ENCODE peak calls at places on chromosomes 16 and 17, in six cellular contexts. One of them, this sample, is unnamed.

GRCh38 chr16:56145369-56145768 is 45.9 kb upstream of the GNAO1 start:
- DNase-seq in lower leg skin: no peak
- DNase-seq in endodermal cell: peak
- DNase-seq in cardiac muscle cell: no peak
- DNase-seq in left ventricle myocardium inferior: no peak
- DNase-seq in WERI-Rb-1: no peak
- DNase-seq in this sample: no peak

GRCh38 chr16:15618392-15618791 is 24.6 kb downstream of the MARF1 start:
- DNase-seq in lower leg skin: no peak
- DNase-seq in endodermal cell: no peak
- DNase-seq in cardiac muscle cell: peak
- DNase-seq in left ventricle myocardium inferior: no peak
- DNase-seq in WERI-Rb-1: no peak
- DNase-seq in this sample: no peak

GRCh38 chr16:11052080-11052808 is 107.9 kb downstream of the CLEC16A start:
- DNase-seq in lower leg skin: no peak
- DNase-seq in endodermal cell: no peak
- DNase-seq in cardiac muscle cell: no peak
- DNase-seq in left ventricle myocardium inferior: no peak
- DNase-seq in WERI-Rb-1: no peak
- DNase-seq in this sample: peak

GRCh38 chr17:6160188-6160555 is 90.0 kb downstream of the WSCD1 start:
- DNase-seq in lower leg skin: peak
- DNase-seq in endodermal cell: peak
- DNase-seq in cardiac muscle cell: no peak
- DNase-seq in left ventricle myocardium inferior: no peak
- DNase-seq in WERI-Rb-1: no peak
- DNase-seq in this sample: no peak

GRCh38 chr16:66275795-66276428 is 90.6 kb upstream of the CDH5 start:
- DNase-seq in lower leg skin: peak
- DNase-seq in endodermal cell: peak
- DNase-seq in cardiac muscle cell: peak
- DNase-seq in left ventricle myocardium inferior: no peak
- DNase-seq in WERI-Rb-1: peak
- DNase-seq in this sample: no peak

GRCh38 chr16:85136705-85137322 is 24.5 kb upstream of the CIBAR2 start:
- DNase-seq in lower leg skin: no peak
- DNase-seq in endodermal cell: no peak
- DNase-seq in cardiac muscle cell: peak
- DNase-seq in left ventricle myocardium inferior: peak
- DNase-seq in WERI-Rb-1: no peak
- DNase-seq in this sample: no peak

GRCh38 chr16:4261557-4262172 is 11.2 kb downstream of the TFAP4 start:
- DNase-seq in lower leg skin: no peak
- DNase-seq in endodermal cell: peak
- DNase-seq in cardiac muscle cell: peak
- DNase-seq in left ventricle myocardium inferior: no peak
- DNase-seq in WERI-Rb-1: peak
- DNase-seq in this sample: no peak

GRCh38 chr17:20234266-20234665 is 225.1 kb downstream of the SPECC1 start:
- DNase-seq in lower leg skin: no peak
- DNase-seq in endodermal cell: no peak
- DNase-seq in cardiac muscle cell: no peak
- DNase-seq in left ventricle myocardium inferior: no peak
- DNase-seq in WERI-Rb-1: no peak
- DNase-seq in this sample: peak

GRCh38 chr17:31385428-31386285 is 5.8 kb upstream of the RAB11FIP4 start:
- DNase-seq in lower leg skin: peak
- DNase-seq in endodermal cell: no peak
- DNase-seq in cardiac muscle cell: no peak
- DNase-seq in left ventricle myocardium inferior: no peak
- DNase-seq in WERI-Rb-1: no peak
- DNase-seq in this sample: no peak

GRCh38 chr16:27174007-27174406 is 29.3 kb upstream of the KDM8 start:
- DNase-seq in lower leg skin: no peak
- DNase-seq in endodermal cell: no peak
- DNase-seq in cardiac muscle cell: no peak
- DNase-seq in left ventricle myocardium inferior: no peak
- DNase-seq in WERI-Rb-1: no peak
- DNase-seq in this sample: no peak

GRCh38 chr16:912684-913613 is 57.8 kb downstream of the LMF1 start:
- DNase-seq in lower leg skin: no peak
- DNase-seq in endodermal cell: no peak
- DNase-seq in cardiac muscle cell: no peak
- DNase-seq in left ventricle myocardium inferior: no peak
- DNase-seq in WERI-Rb-1: no peak
- DNase-seq in this sample: no peak

GRCh38 chr17:58684003-58684402 is 7.8 kb downstream of the TEX14 start:
- DNase-seq in lower leg skin: no peak
- DNase-seq in endodermal cell: no peak
- DNase-seq in cardiac muscle cell: no peak
- DNase-seq in left ventricle myocardium inferior: no peak
- DNase-seq in WERI-Rb-1: no peak
- DNase-seq in this sample: no peak

GRCh38 chr17:65830356-65830755 is 268.9 kb upstream of the AXIN2 start:
- DNase-seq in lower leg skin: no peak
- DNase-seq in endodermal cell: no peak
- DNase-seq in cardiac muscle cell: no peak
- DNase-seq in left ventricle myocardium inferior: no peak
- DNase-seq in WERI-Rb-1: no peak
- DNase-seq in this sample: no peak

GRCh38 chr17:9204026-9204425 is 182.7 kb downstream of the NTN1 start:
- DNase-seq in lower leg skin: no peak
- DNase-seq in endodermal cell: no peak
- DNase-seq in cardiac muscle cell: no peak
- DNase-seq in left ventricle myocardium inferior: no peak
- DNase-seq in WERI-Rb-1: peak
- DNase-seq in this sample: no peak

GRCh38 chr17:81379523-81379942 is 15.7 kb upstream of the BAHCC1 start:
- DNase-seq in lower leg skin: peak
- DNase-seq in endodermal cell: peak
- DNase-seq in cardiac muscle cell: no peak
- DNase-seq in left ventricle myocardium inferior: no peak
- DNase-seq in WERI-Rb-1: no peak
- DNase-seq in this sample: no peak

GRCh38 chr16:74456290-74456625 is 35.0 kb upstream of the CLEC18B start:
- DNase-seq in lower leg skin: no peak
- DNase-seq in endodermal cell: no peak
- DNase-seq in cardiac muscle cell: no peak
- DNase-seq in left ventricle myocardium inferior: no peak
- DNase-seq in WERI-Rb-1: no peak
- DNase-seq in this sample: no peak

GRCh38 chr16:88434353-88434690 is 18.8 kb upstream of the ZFPM1 start:
- DNase-seq in lower leg skin: no peak
- DNase-seq in endodermal cell: no peak
- DNase-seq in cardiac muscle cell: no peak
- DNase-seq in left ventricle myocardium inferior: no peak
- DNase-seq in WERI-Rb-1: no peak
- DNase-seq in this sample: no peak

GRCh38 chr16:88431651-88432050 is 21.4 kb upstream of the ZFPM1 start:
- DNase-seq in lower leg skin: no peak
- DNase-seq in endodermal cell: no peak
- DNase-seq in cardiac muscle cell: no peak
- DNase-seq in left ventricle myocardium inferior: no peak
- DNase-seq in WERI-Rb-1: no peak
- DNase-seq in this sample: no peak

GRCh38 chr16:88432174-88432573 is 20.9 kb upstream of the ZFPM1 start:
- DNase-seq in lower leg skin: no peak
- DNase-seq in endodermal cell: no peak
- DNase-seq in cardiac muscle cell: no peak
- DNase-seq in left ventricle myocardium inferior: no peak
- DNase-seq in WERI-Rb-1: no peak
- DNase-seq in this sample: no peak

GRCh38 chr16:88433632-88434352 is 19.3 kb upstream of the ZFPM1 start:
- DNase-seq in lower leg skin: no peak
- DNase-seq in endodermal cell: no peak
- DNase-seq in cardiac muscle cell: no peak
- DNase-seq in left ventricle myocardium inferior: no peak
- DNase-seq in WERI-Rb-1: no peak
- DNase-seq in this sample: no peak

DNA sequence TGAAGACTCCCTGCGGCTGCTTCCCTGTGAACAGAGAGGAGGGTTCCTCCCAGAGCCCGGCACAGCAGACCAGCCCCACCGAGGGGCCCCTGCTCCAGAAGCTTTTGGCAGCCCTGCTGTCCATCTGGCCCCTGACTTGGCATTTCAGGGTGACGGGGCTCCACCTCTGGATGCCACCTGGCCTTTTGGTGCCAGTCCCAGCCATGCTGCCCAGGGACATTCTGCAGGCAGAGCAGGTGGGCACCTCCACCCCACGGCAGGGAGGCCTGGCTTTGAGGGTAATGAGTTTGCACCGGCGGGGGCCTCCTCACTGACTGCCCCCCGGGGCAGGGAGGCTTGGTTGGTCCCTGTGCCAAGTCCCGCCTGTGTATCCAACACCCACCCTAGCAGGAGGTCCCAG is 20.3 kb upstream of the ZFPM1 start:
- DNase-seq in lower leg skin: no peak
- DNase-seq in endodermal cell: no peak
- DNase-seq in cardiac muscle cell: no peak
- DNase-seq in left ventricle myocardium inferior: no peak
- DNase-seq in WERI-Rb-1: no peak
- DNase-seq in this sample: no peak
- H3K4me3 ChIP-seq in lower leg skin: no peak
- H3K4me3 ChIP-seq in endodermal cell: no peak
- H3K4me3 ChIP-seq in cardiac muscle cell: no peak
- H3K4me3 ChIP-seq in left ventricle myocardium inferior: no peak
- H3K4me3 ChIP-seq in WERI-Rb-1: no peak
- H3K4me3 ChIP-seq in this sample: no peak

DNA sequence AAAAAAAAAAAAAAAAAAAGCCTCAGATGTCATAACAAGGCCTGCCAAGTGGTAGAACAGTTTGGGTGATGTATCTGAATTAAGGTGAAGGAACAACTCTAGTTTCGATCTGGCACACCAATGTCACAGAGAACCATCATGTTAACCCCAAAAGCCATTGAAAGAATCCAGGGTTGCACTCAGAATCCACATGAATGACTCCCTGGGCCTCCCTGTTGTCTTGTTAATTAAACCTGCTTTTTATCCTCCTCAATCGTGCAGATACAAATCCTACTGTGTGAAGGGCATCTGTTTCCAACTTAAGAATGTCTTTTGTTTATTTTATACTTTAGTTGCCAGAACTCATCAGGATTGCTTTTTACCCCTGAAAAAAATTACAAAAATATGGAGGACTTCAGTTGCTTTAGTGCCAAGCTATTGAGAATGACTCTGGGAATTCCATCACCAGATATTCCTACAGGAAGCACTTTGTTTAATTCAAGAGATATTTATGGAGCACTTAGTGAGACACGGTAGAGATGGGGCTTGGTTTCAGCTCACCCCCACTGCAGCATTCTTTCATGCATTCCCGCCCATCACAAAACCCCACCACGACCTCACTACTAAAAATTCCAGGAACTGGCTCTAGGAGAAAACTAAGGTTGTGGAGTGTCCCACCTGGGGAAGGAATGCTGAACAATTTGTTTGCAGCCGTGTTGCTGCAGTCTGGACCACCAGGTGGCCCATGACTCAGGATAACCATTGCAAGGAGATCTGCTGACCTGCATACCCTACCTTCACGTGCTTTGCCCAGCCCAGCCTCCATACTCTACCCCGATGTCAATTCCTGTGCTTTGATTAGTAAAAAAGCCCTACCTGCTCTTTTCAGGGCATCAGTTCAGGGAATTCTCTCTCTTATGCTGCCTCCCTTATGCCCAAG is 63.8 kb upstream of the GPRC5B start:
- DNase-seq in lower leg skin: no peak
- DNase-seq in endodermal cell: no peak
- DNase-seq in cardiac muscle cell: no peak
- DNase-seq in left ventricle myocardium inferior: no peak
- DNase-seq in WERI-Rb-1: no peak
- DNase-seq in this sample: no peak
- TF ChIP-seq CTCF in lower leg skin: no peak
- TF ChIP-seq CTCF in endodermal cell: no peak
- TF ChIP-seq CTCF in cardiac muscle cell: no peak
- TF ChIP-seq CTCF in left ventricle myocardium inferior: no peak
- TF ChIP-seq CTCF in WERI-Rb-1: peak
- TF ChIP-seq CTCF in this sample: no peak

GRCh38 chr17:50808888-50809287 is 26.5 kb upstream of the WFIKKN2 start:
- DNase-seq in lower leg skin: no peak
- DNase-seq in endodermal cell: no peak
- DNase-seq in cardiac muscle cell: no peak
- DNase-seq in left ventricle myocardium inferior: no peak
- DNase-seq in WERI-Rb-1: no peak
- DNase-seq in this sample: no peak

GRCh38 chr17:50807014-50807413 is 28.4 kb upstream of the WFIKKN2 start:
- DNase-seq in lower leg skin: no peak
- DNase-seq in endodermal cell: no peak
- DNase-seq in cardiac muscle cell: peak
- DNase-seq in left ventricle myocardium inferior: no peak
- DNase-seq in WERI-Rb-1: no peak
- DNase-seq in this sample: no peak

GRCh38 chr17:50806141-50806643 is 29.2 kb upstream of the WFIKKN2 start:
- DNase-seq in lower leg skin: no peak
- DNase-seq in endodermal cell: peak
- DNase-seq in cardiac muscle cell: peak
- DNase-seq in left ventricle myocardium inferior: no peak
- DNase-seq in WERI-Rb-1: no peak
- DNase-seq in this sample: no peak

GRCh38 chr17:50807675-50808074 is 27.7 kb upstream of the WFIKKN2 start:
- DNase-seq in lower leg skin: no peak
- DNase-seq in endodermal cell: no peak
- DNase-seq in cardiac muscle cell: no peak
- DNase-seq in left ventricle myocardium inferior: no peak
- DNase-seq in WERI-Rb-1: no peak
- DNase-seq in this sample: no peak

GRCh38 chr17:50808413-50808812 is 27.0 kb upstream of the WFIKKN2 start:
- DNase-seq in lower leg skin: no peak
- DNase-seq in endodermal cell: no peak
- DNase-seq in cardiac muscle cell: no peak
- DNase-seq in left ventricle myocardium inferior: no peak
- DNase-seq in WERI-Rb-1: no peak
- DNase-seq in this sample: no peak
- H3K4me3 ChIP-seq in lower leg skin: no peak
- H3K4me3 ChIP-seq in endodermal cell: no peak
- H3K4me3 ChIP-seq in cardiac muscle cell: no peak
- H3K4me3 ChIP-seq in left ventricle myocardium inferior: no peak
- H3K4me3 ChIP-seq in WERI-Rb-1: no peak
- H3K4me3 ChIP-seq in this sample: no peak

GRCh38 chr16:49281481-49281842 is at the start of gene CBLN1:
- DNase-seq in lower leg skin: no peak
- DNase-seq in endodermal cell: no peak
- DNase-seq in cardiac muscle cell: no peak
- DNase-seq in left ventricle myocardium inferior: no peak
- DNase-seq in WERI-Rb-1: no peak
- DNase-seq in this sample: no peak

GRCh38 chr16:49280861-49281331 is 742 bp downstream of the CBLN1 start:
- DNase-seq in lower leg skin: no peak
- DNase-seq in endodermal cell: no peak
- DNase-seq in cardiac muscle cell: no peak
- DNase-seq in left ventricle myocardium inferior: no peak
- DNase-seq in WERI-Rb-1: no peak
- DNase-seq in this sample: no peak

GRCh38 chr16:49283376-49284049 is 1.9 kb upstream of the CBLN1 start:
- DNase-seq in lower leg skin: no peak
- DNase-seq in endodermal cell: peak
- DNase-seq in cardiac muscle cell: no peak
- DNase-seq in left ventricle myocardium inferior: no peak
- DNase-seq in WERI-Rb-1: no peak
- DNase-seq in this sample: no peak

GRCh38 chr16:49282690-49283375 is 1.2 kb upstream of the CBLN1 start:
- DNase-seq in lower leg skin: no peak
- DNase-seq in endodermal cell: peak
- DNase-seq in cardiac muscle cell: no peak
- DNase-seq in left ventricle myocardium inferior: no peak
- DNase-seq in WERI-Rb-1: peak
- DNase-seq in this sample: no peak

GRCh38 chr16:49281843-49282642 is 405 bp upstream of the CBLN1 start:
- DNase-seq in lower leg skin: no peak
- DNase-seq in endodermal cell: peak
- DNase-seq in cardiac muscle cell: peak
- DNase-seq in left ventricle myocardium inferior: peak
- DNase-seq in WERI-Rb-1: peak
- DNase-seq in this sample: peak
- TF ChIP-seq CTCF in lower leg skin: no peak
- TF ChIP-seq CTCF in endodermal cell: peak
- TF ChIP-seq CTCF in cardiac muscle cell: peak
- TF ChIP-seq CTCF in left ventricle myocardium inferior: peak
- TF ChIP-seq CTCF in WERI-Rb-1: peak
- TF ChIP-seq CTCF in this sample: peak